ENCODE peak calls at places on chromosomes 11 and 22, in nine cellular contexts. X is progenitor cell of endocrine pancreas, U is fibroblast of lung, J is Panc1, Q is endothelial cell of umbilical vein, Y is H1, W is nephron progenitor cell, C is endothelial cell, L is body of pancreas. B is an unnamed sample.

GRCh38 chr22:35615156-35615555 is 2.0 kb downstream of the MB start:
- DNase-seq in Y (no peak), J (no peak), L (no peak), W (no peak), X (no peak), U (no peak), C (no peak), Q (no peak), B (no peak)

GRCh38 chr11:34052608-34053160 is 1.2 kb downstream of the CAPRIN1 start:
- DNase-seq in W (peak), Q (no peak), Y (peak), C (peak), L (peak), X (no peak), J (no peak), U (no peak), B (no peak)

GRCh38 chr11:96002339-96002738 is 78.4 kb upstream of the MTMR2 start:
- DNase-seq in Q (no peak), X (no peak), J (no peak), U (no peak), W (no peak), C (no peak), L (no peak), Y (no peak), B (no peak)

GRCh38 chr11:107770546-107770945 is 58.7 kb upstream of the SLN start:
- DNase-seq in W (no peak), Y (peak), Q (no peak), L (no peak), X (no peak), J (no peak), U (peak), C (no peak), B (no peak)

GRCh38 chr11:10866893-10867331 is 9.1 kb upstream of the ZBED5 start:
- DNase-seq in W (no peak), U (peak), X (no peak), L (no peak), C (no peak), J (no peak), Y (no peak), Q (no peak), B (no peak)

GRCh38 chr11:100151944-100152343 is 535.1 kb upstream of the ARHGAP42 start:
- DNase-seq in X (no peak), C (no peak), J (no peak), L (no peak), Q (no peak), W (no peak), Y (no peak), U (peak), B (no peak)

GRCh38 chr11:58061813-58062212 is 31.1 kb downstream of the OR6Q1 start:
- DNase-seq in W (no peak), Q (peak), C (no peak), Y (no peak), X (no peak), U (peak), L (no peak), J (no peak), B (no peak)

GRCh38 chr11:45266693-45267451 is 19.3 kb downstream of the SYT13 start:
- DNase-seq in J (no peak), C (peak), X (no peak), L (no peak), Y (peak), U (no peak), W (peak), Q (no peak), B (no peak)

GRCh38 chr22:42074153-42074750 is at the start of gene PHETA2:
- DNase-seq in W (no peak), J (no peak), Y (peak), Q (peak), C (peak), U (peak), L (peak), X (no peak), B (no peak)

GRCh38 chr11:122248130-122248529 is 132.1 kb upstream of the BLID start:
- DNase-seq in X (no peak), U (no peak), W (no peak), Y (no peak), C (no peak), L (peak), Q (no peak), J (no peak), B (no peak)

GRCh38 chr22:20204821-20205220 is 54.0 kb upstream of the CCDC188 start:
- DNase-seq in Q (no peak), C (no peak), U (no peak), J (no peak), L (no peak), W (peak), Y (no peak), X (no peak), B (no peak)

GRCh38 chr11:44950036-44950624 is 553 bp downstream of the TP53I11 start:
- DNase-seq in L (no peak), J (no peak), X (peak), U (no peak), Y (peak), C (peak), W (peak), Q (peak), B (no peak)

GRCh38 chr11:2077061-2077802 is 62.0 kb downstream of the IGF2 start:
- DNase-seq in J (peak), Q (peak), L (peak), W (no peak), U (peak), Y (no peak), C (no peak), X (no peak), B (no peak)

GRCh38 chr22:50376064-50376747 is 33.1 kb downstream of the PPP6R2 start:
- DNase-seq in Q (no peak), U (no peak), Y (no peak), C (no peak), X (no peak), L (no peak), J (no peak), W (no peak), B (no peak)

GRCh38 chr22:19503869-19504268 is 20.3 kb downstream of the CLDN5 start:
- DNase-seq in X (no peak), L (no peak), Q (no peak), J (no peak), C (peak), Y (no peak), U (no peak), W (no peak), B (peak)

GRCh38 chr11:31856248-31856647 is 45.1 kb upstream of the PAX6 start:
- DNase-seq in Y (no peak), U (no peak), X (no peak), Q (no peak), W (no peak), L (no peak), C (no peak), J (no peak), B (no peak)

GRCh38 chr11:98630736-98631135 is 390.0 kb upstream of the CNTN5 start:
- DNase-seq in Q (no peak), U (no peak), L (no peak), C (no peak), W (no peak), J (no peak), X (no peak), Y (no peak), B (no peak)

GRCh38 chr11:32090774-32091370 is at the start of gene RCN1:
- DNase-seq in W (peak), Q (peak), C (peak), Y (peak), X (peak), U (peak), L (peak), J (no peak), B (no peak)

GRCh38 chr22:37561209-37562048 is 1.1 kb downstream of the CDC42EP1 start:
- DNase-seq in C (peak), Q (peak), W (peak), J (no peak), U (peak), L (peak), Y (peak), X (peak), B (no peak)

GRCh38 chr11:107576497-107577086 is 11.1 kb upstream of the ALKBH8 start:
- DNase-seq in J (no peak), X (peak), W (peak), Y (peak), U (peak), L (peak), Q (peak), C (peak), B (no peak)

GRCh38 chr11:118912742-118913410 is 12.8 kb downstream of the BCL9L start:
- DNase-seq in Q (peak), U (peak), Y (no peak), J (no peak), C (no peak), L (peak), W (no peak), X (no peak), B (no peak)

GRCh38 chr11:64246874-64247728 is at the start of gene PPP1R14B:
- DNase-seq in X (peak), U (peak), Q (peak), W (peak), C (peak), J (no peak), Y (peak), L (peak), B (no peak)
- TF ChIP-seq CTCF in X (peak), U (no peak), Q (no peak), W (no peak), C (peak), J (no peak), Y (no peak), L (peak), B (peak)

DNA sequence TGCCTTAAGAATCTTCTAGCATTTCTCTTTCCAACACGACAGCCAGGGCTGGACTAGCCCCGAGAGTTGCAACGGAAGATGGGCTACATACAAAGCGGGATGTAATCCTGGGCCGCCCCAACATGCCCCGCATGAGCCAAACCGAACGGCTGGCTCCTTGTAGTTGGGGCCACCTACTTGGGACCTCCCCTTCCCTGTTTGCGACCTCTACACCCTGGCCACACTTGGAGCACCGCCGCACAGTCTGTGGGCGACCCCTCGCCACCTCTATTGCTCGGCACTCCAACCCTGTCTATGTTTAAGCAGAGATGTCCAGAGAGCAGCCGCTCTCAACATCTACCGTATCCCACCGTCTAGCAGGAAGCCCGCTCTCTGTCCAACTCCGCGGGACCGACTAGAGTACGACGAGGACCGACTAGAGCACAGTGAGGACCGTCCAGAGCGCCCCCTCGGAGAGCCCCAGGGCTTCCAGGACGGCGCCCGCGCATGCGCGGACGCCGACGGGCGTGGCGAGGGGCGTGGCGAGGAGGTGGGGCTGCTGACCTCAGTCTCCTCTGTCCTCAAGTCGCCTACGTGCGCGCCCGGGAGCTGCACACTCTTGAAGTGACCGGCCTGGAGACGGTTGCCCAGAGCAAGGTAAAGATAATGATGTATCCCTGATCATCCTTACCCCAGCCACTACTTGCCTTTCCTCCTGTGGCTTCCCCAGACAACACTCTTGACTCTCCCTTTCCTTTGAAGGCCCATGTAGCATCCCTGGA is 32.3 kb downstream of the NEAT1 start:
- DNase-seq in Y (peak), J (no peak), X (peak), L (peak), C (peak), Q (peak), W (peak), U (peak), B (peak)
- TF ChIP-seq CTCF in Y (no peak), J (no peak), X (no peak), L (peak), C (no peak), Q (peak), W (no peak), U (no peak), B (peak)

DNA sequence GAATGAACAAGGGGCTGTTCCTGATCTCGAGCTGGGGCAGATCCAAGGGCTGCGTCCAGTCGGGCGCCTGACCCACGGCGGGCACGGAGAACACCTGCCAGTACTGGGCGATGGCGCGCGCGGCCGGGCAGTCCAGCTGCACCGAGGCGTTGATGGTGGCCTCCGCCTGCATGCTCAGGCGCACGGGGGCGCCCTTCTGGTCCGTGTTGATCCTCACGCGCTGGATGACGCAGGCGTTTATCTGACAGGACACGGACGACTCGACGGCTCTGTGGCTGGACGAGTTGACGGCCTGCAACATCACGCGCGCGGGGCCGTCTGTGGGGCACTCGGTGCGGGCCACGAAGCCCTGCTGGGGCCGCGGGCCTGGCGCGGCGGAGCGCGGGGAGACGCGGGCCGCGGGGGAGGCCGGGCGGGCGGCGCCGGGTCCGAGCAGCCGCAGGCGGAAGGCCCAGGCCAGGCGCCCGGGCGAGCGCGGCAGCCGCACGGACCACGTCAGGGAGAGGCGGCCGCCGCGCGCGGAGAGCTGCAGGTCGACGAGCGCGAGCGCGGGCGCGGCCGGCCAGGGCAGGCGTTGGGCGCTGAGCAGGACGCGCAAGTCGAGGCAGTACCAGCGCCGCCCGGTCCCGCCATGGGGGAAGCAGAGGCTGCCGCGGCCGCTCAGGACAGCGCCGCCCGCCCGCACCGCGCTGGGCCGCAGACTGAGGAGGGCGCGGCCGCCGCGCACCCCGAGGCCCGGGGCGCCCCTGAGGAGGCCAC is 515 bp downstream of the PKDREJ start:
- DNase-seq in W (peak), X (peak), U (peak), J (no peak), L (peak), C (peak), Q (peak), Y (peak), B (no peak)
- TF ChIP-seq CTCF in W (peak), X (peak), U (peak), J (no peak), L (peak), C (peak), Q (peak), Y (peak), B (peak)

DNA sequence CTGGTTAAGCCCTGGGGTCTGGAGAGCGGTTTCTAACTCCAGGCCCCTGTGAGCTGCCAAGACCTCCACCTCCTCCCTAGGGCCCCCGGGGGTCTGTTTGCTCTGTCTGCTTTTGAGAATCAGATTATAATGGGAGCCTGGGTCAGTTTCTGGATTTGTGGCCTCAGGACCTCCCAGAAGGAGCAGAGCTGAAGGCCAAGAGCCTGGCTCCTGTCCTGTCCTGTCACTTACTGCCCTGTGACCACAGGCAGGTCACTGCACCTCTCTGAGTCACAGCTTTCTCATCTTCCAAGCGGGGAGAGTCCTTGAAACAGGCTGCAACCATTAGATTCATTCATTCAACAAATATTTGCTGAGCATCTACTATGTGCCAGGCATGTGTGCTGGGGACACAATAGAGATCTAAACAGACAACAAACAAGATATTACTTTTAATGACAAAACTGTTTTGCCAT is 87.3 kb upstream of the FGF3 start:
- DNase-seq in C (no peak), L (no peak), Q (no peak), U (no peak), W (no peak), J (no peak), Y (no peak), X (no peak), B (no peak)
- TF ChIP-seq CTCF in C (no peak), L (no peak), Q (no peak), U (no peak), W (no peak), J (no peak), Y (no peak), X (no peak), B (no peak)

GRCh38 chr11:5933116-5933515 is 8.9 kb upstream of the OR56A3 start:
- DNase-seq in L (no peak), Q (no peak), X (no peak), U (no peak), C (no peak), Y (no peak), J (no peak), W (no peak), B (peak)
- TF ChIP-seq CTCF in L (no peak), Q (no peak), X (no peak), U (no peak), C (no peak), Y (no peak), J (no peak), W (no peak), B (no peak)

DNA sequence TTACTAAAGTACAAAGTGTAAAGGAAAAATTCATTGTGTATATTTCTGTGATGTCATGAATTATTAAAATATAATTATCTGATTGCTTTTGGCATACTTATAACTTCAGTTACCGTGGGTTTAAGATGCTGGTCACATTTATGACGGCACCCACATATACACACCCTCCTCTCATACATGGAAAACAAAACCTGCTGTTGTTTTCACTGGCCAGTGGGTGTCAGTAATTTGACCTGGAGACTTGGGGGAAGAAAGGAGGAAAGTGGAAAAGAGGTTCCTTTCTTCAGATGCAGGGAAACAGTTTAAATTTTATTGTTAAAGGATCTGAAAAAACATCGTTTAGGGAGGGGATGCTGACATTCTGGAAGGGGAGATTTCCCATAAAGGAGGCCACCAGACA is 742 bp upstream of the BBOX1 start:
- DNase-seq in C (no peak), U (no peak), J (no peak), Q (no peak), Y (no peak), X (no peak), W (no peak), L (no peak), B (no peak)
- TF ChIP-seq CTCF in C (no peak), U (peak), J (peak), Q (no peak), Y (no peak), X (no peak), W (no peak), L (no peak), B (peak)

DNA sequence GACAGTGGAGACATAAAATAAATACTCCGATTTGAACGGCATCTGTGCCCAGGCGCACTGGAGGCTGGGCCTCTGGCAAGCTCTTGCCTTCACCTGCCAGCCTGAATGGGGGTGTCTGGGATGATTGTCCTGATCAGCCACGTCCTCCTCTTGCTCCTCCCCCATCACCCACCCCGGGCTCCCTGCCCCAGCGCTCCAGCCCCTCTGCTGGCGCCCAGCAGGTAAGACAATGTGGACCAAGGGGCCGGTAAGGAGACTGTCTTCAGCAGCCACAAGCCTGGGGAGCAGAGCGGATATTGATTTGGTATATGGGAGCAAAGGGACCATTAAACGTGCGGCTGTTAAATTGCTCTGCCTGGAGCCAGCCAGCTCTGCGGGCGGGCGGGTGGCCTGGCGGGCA is 24.9 kb downstream of the WNT11 start:
- DNase-seq in Q (no peak), J (no peak), L (no peak), Y (no peak), W (no peak), C (no peak), X (no peak), U (no peak), B (no peak)
- TF ChIP-seq CTCF in Q (no peak), J (no peak), L (no peak), Y (peak), W (no peak), C (no peak), X (no peak), U (no peak), B (no peak)

GRCh38 chr22:21867528-21868266 is at the start of gene MAPK1:
- DNase-seq in J (peak), W (peak), X (peak), L (peak), U (peak), Y (peak), C (peak), Q (peak), B (peak)
- TF ChIP-seq CTCF in J (no peak), W (no peak), X (peak), L (peak), U (peak), Y (peak), C (peak), Q (peak), B (peak)

GRCh38 chr11:4636962-4637661 is at the start of gene OR51D1:
- DNase-seq in W (peak), C (peak), Q (peak), Y (peak), U (peak), X (peak), J (peak), L (peak), B (no peak)
- TF ChIP-seq CTCF in W (peak), C (peak), Q (peak), Y (peak), U (peak), X (peak), J (peak), L (peak), B (peak)

B was measured in chondrocyte.